ENCODE peak calls at places on chromosomes 7 and 10, in ten cellular contexts. One of them, this sample, is unnamed.

GRCh38 chr7:129315916-129316315 is 91.1 kb downstream of the AHCYL2 start:
- DNase-seq in lower lobe of right lung: no peak
- DNase-seq in PC-3: no peak
- DNase-seq in NB4: no peak
- DNase-seq in GM12865: no peak
- DNase-seq in endodermal cell: no peak
- DNase-seq in fibroblast of mammary gland: no peak
- DNase-seq in dorsolateral prefrontal cortex: peak
- DNase-seq in IMR-90: no peak
- DNase-seq in AG10803: peak
- DNase-seq in this sample: no peak

GRCh38 chr10:92640110-92640509 is 47.2 kb downstream of the KIF11 start:
- DNase-seq in fibroblast of mammary gland: peak
- DNase-seq in lower lobe of right lung: no peak
- DNase-seq in GM12865: no peak
- DNase-seq in IMR-90: peak
- DNase-seq in endodermal cell: no peak
- DNase-seq in AG10803: peak
- DNase-seq in dorsolateral prefrontal cortex: no peak
- DNase-seq in NB4: no peak
- DNase-seq in PC-3: peak
- DNase-seq in this sample: peak

GRCh38 chr10:16440396-16441105 is 3.7 kb downstream of the PTER start:
- DNase-seq in GM12865: peak
- DNase-seq in fibroblast of mammary gland: no peak
- DNase-seq in endodermal cell: peak
- DNase-seq in dorsolateral prefrontal cortex: no peak
- DNase-seq in PC-3: peak
- DNase-seq in NB4: no peak
- DNase-seq in lower lobe of right lung: no peak
- DNase-seq in AG10803: no peak
- DNase-seq in IMR-90: no peak
- DNase-seq in this sample: no peak

GRCh38 chr7:80858141-80858903 is 60.5 kb downstream of the SEMA3C start:
- DNase-seq in AG10803: peak
- DNase-seq in dorsolateral prefrontal cortex: no peak
- DNase-seq in NB4: no peak
- DNase-seq in PC-3: peak
- DNase-seq in fibroblast of mammary gland: peak
- DNase-seq in IMR-90: peak
- DNase-seq in endodermal cell: no peak
- DNase-seq in lower lobe of right lung: no peak
- DNase-seq in GM12865: peak
- DNase-seq in this sample: no peak

GRCh38 chr7:31957090-31957720 is 113.0 kb downstream of the PDE1C start:
- DNase-seq in endodermal cell: no peak
- DNase-seq in AG10803: peak
- DNase-seq in IMR-90: peak
- DNase-seq in GM12865: no peak
- DNase-seq in fibroblast of mammary gland: peak
- DNase-seq in PC-3: peak
- DNase-seq in dorsolateral prefrontal cortex: no peak
- DNase-seq in NB4: peak
- DNase-seq in lower lobe of right lung: no peak
- DNase-seq in this sample: no peak

GRCh38 chr7:111076205-111076604 is 14.7 kb upstream of the LRRN3 start:
- DNase-seq in GM12865: no peak
- DNase-seq in fibroblast of mammary gland: peak
- DNase-seq in NB4: no peak
- DNase-seq in IMR-90: peak
- DNase-seq in dorsolateral prefrontal cortex: no peak
- DNase-seq in lower lobe of right lung: no peak
- DNase-seq in endodermal cell: no peak
- DNase-seq in PC-3: peak
- DNase-seq in AG10803: peak
- DNase-seq in this sample: no peak

GRCh38 chr7:129376778-129377700 is 57.2 kb upstream of the STRIP2 start:
- DNase-seq in fibroblast of mammary gland: peak
- DNase-seq in NB4: peak
- DNase-seq in IMR-90: peak
- DNase-seq in AG10803: peak
- DNase-seq in GM12865: peak
- DNase-seq in lower lobe of right lung: no peak
- DNase-seq in dorsolateral prefrontal cortex: no peak
- DNase-seq in PC-3: peak
- DNase-seq in endodermal cell: no peak
- DNase-seq in this sample: no peak

GRCh38 chr10:61747341-61747740 is 84.6 kb downstream of the CABCOCO1 start:
- DNase-seq in lower lobe of right lung: no peak
- DNase-seq in fibroblast of mammary gland: no peak
- DNase-seq in NB4: no peak
- DNase-seq in GM12865: no peak
- DNase-seq in IMR-90: no peak
- DNase-seq in AG10803: peak
- DNase-seq in PC-3: no peak
- DNase-seq in dorsolateral prefrontal cortex: no peak
- DNase-seq in endodermal cell: no peak
- DNase-seq in this sample: no peak

GRCh38 chr10:103691723-103692380 is 163.5 kb downstream of the SH3PXD2A start:
- DNase-seq in AG10803: no peak
- DNase-seq in fibroblast of mammary gland: peak
- DNase-seq in lower lobe of right lung: no peak
- DNase-seq in endodermal cell: peak
- DNase-seq in NB4: no peak
- DNase-seq in PC-3: no peak
- DNase-seq in dorsolateral prefrontal cortex: no peak
- DNase-seq in IMR-90: peak
- DNase-seq in GM12865: peak
- DNase-seq in this sample: no peak

GRCh38 chr10:35768011-35768410 is 125.9 kb upstream of the FZD8 start:
- DNase-seq in dorsolateral prefrontal cortex: no peak
- DNase-seq in lower lobe of right lung: no peak
- DNase-seq in PC-3: no peak
- DNase-seq in NB4: no peak
- DNase-seq in IMR-90: peak
- DNase-seq in AG10803: peak
- DNase-seq in fibroblast of mammary gland: no peak
- DNase-seq in endodermal cell: no peak
- DNase-seq in GM12865: no peak
- DNase-seq in this sample: no peak

GRCh38 chr7:115328018-115328417 is 406.1 kb downstream of the MDFIC start:
- DNase-seq in endodermal cell: no peak
- DNase-seq in AG10803: no peak
- DNase-seq in dorsolateral prefrontal cortex: no peak
- DNase-seq in fibroblast of mammary gland: peak
- DNase-seq in NB4: no peak
- DNase-seq in PC-3: no peak
- DNase-seq in lower lobe of right lung: no peak
- DNase-seq in IMR-90: no peak
- DNase-seq in GM12865: no peak
- DNase-seq in this sample: no peak

GRCh38 chr10:131790021-131790420 is 110.8 kb upstream of the PPP2R2D start:
- DNase-seq in IMR-90: no peak
- DNase-seq in lower lobe of right lung: no peak
- DNase-seq in NB4: peak
- DNase-seq in AG10803: no peak
- DNase-seq in GM12865: peak
- DNase-seq in PC-3: peak
- DNase-seq in dorsolateral prefrontal cortex: no peak
- DNase-seq in fibroblast of mammary gland: peak
- DNase-seq in endodermal cell: peak
- DNase-seq in this sample: no peak

GRCh38 chr10:121928528-121928884 is 675 bp upstream of the ATE1 start:
- DNase-seq in IMR-90: peak
- DNase-seq in dorsolateral prefrontal cortex: no peak
- DNase-seq in AG10803: peak
- DNase-seq in lower lobe of right lung: no peak
- DNase-seq in NB4: peak
- DNase-seq in fibroblast of mammary gland: peak
- DNase-seq in endodermal cell: no peak
- DNase-seq in GM12865: peak
- DNase-seq in PC-3: peak
- DNase-seq in this sample: no peak

GRCh38 chr10:79405221-79405994 is 40.0 kb downstream of the ZCCHC24 start:
- DNase-seq in endodermal cell: peak
- DNase-seq in GM12865: no peak
- DNase-seq in IMR-90: no peak
- DNase-seq in AG10803: no peak
- DNase-seq in NB4: no peak
- DNase-seq in PC-3: no peak
- DNase-seq in fibroblast of mammary gland: peak
- DNase-seq in lower lobe of right lung: peak
- DNase-seq in dorsolateral prefrontal cortex: no peak
- DNase-seq in this sample: no peak

GRCh38 chr10:78448994-78449418 is 415.3 kb downstream of the RPS24 start:
- DNase-seq in dorsolateral prefrontal cortex: no peak
- DNase-seq in AG10803: no peak
- DNase-seq in endodermal cell: no peak
- DNase-seq in fibroblast of mammary gland: no peak
- DNase-seq in NB4: peak
- DNase-seq in IMR-90: no peak
- DNase-seq in PC-3: no peak
- DNase-seq in GM12865: no peak
- DNase-seq in lower lobe of right lung: no peak
- DNase-seq in this sample: no peak

GRCh38 chr7:99033765-99034164 is 110.1 kb downstream of the SMURF1 start:
- DNase-seq in NB4: no peak
- DNase-seq in fibroblast of mammary gland: no peak
- DNase-seq in IMR-90: no peak
- DNase-seq in lower lobe of right lung: no peak
- DNase-seq in dorsolateral prefrontal cortex: no peak
- DNase-seq in AG10803: no peak
- DNase-seq in endodermal cell: no peak
- DNase-seq in PC-3: no peak
- DNase-seq in GM12865: no peak
- DNase-seq in this sample: no peak

GRCh38 chr10:88477343-88478085 is 105.6 kb downstream of the RNLS start:
- DNase-seq in AG10803: no peak
- DNase-seq in PC-3: no peak
- DNase-seq in lower lobe of right lung: no peak
- DNase-seq in GM12865: no peak
- DNase-seq in endodermal cell: no peak
- DNase-seq in IMR-90: no peak
- DNase-seq in dorsolateral prefrontal cortex: no peak
- DNase-seq in fibroblast of mammary gland: peak
- DNase-seq in NB4: no peak
- DNase-seq in this sample: no peak

GRCh38 chr10:61592581-61592980 is 70.1 kb upstream of the CABCOCO1 start:
- DNase-seq in GM12865: peak
- DNase-seq in NB4: peak
- DNase-seq in PC-3: peak
- DNase-seq in IMR-90: no peak
- DNase-seq in fibroblast of mammary gland: peak
- DNase-seq in AG10803: no peak
- DNase-seq in lower lobe of right lung: no peak
- DNase-seq in dorsolateral prefrontal cortex: no peak
- DNase-seq in endodermal cell: peak
- DNase-seq in this sample: no peak

DNA sequence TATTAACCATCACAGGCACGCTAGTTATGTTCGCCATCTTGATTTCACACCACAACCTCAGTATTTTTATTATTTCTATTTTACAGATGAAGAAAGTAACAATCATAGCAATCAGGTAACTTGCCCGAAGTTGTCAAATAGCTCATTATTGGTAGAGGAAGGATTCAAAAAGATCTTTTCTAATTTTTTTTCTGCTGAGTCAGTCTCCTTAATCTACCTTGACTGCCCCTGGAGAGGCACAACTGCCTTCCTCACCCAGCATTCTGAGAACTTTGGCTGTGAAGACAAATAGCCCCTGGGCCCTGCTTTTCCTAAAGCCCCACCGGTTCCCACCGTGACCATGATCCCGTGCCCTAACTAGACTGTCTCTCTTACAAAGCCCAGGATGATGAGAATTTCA is 99.2 kb downstream of the TRIL start:
- DNase-seq in NB4: no peak
- DNase-seq in endodermal cell: no peak
- DNase-seq in lower lobe of right lung: no peak
- DNase-seq in dorsolateral prefrontal cortex: no peak
- DNase-seq in IMR-90: no peak
- DNase-seq in fibroblast of mammary gland: no peak
- DNase-seq in GM12865: no peak
- DNase-seq in AG10803: no peak
- DNase-seq in PC-3: no peak
- DNase-seq in this sample: no peak
- TF ChIP-seq CTCF in NB4: no peak
- TF ChIP-seq CTCF in endodermal cell: no peak
- TF ChIP-seq CTCF in lower lobe of right lung: no peak
- TF ChIP-seq CTCF in dorsolateral prefrontal cortex: no peak
- TF ChIP-seq CTCF in IMR-90: no peak
- TF ChIP-seq CTCF in fibroblast of mammary gland: no peak
- TF ChIP-seq CTCF in GM12865: no peak
- TF ChIP-seq CTCF in AG10803: no peak
- TF ChIP-seq CTCF in PC-3: no peak
- TF ChIP-seq CTCF in this sample: no peak

GRCh38 chr10:102066421-102067068 is 1.4 kb downstream of the HPS6 start:
- DNase-seq in PC-3: no peak
- DNase-seq in dorsolateral prefrontal cortex: no peak
- DNase-seq in AG10803: no peak
- DNase-seq in endodermal cell: no peak
- DNase-seq in IMR-90: no peak
- DNase-seq in GM12865: no peak
- DNase-seq in fibroblast of mammary gland: no peak
- DNase-seq in lower lobe of right lung: no peak
- DNase-seq in NB4: no peak
- DNase-seq in this sample: no peak
- H3K4me3 ChIP-seq in PC-3: peak
- H3K4me3 ChIP-seq in dorsolateral prefrontal cortex: peak
- H3K4me3 ChIP-seq in AG10803: peak
- H3K4me3 ChIP-seq in endodermal cell: peak
- H3K4me3 ChIP-seq in IMR-90: peak
- H3K4me3 ChIP-seq in GM12865: peak
- H3K4me3 ChIP-seq in fibroblast of mammary gland: peak
- H3K4me3 ChIP-seq in lower lobe of right lung: peak
- H3K4me3 ChIP-seq in NB4: peak
- H3K4me3 ChIP-seq in this sample: peak

DNA sequence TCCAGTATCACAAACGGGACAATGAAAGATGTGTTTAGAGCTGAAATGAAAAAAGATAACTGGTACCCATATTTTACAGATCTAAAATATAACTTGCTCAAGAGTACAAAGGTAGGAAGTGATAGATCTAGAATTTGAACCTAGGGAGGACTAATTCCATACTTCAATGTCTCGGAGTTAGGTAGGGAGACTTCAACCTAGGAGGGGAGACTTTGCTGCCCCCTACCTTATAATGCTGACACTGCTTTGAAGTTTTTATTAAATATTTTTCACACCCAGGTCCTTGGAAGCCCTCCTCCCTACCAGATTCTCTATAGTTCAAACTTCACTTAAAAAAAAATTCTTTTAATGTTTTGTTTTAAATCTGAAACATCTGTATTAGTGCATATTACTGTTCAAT is 58.0 kb downstream of the MICU1 start:
- DNase-seq in PC-3: peak
- DNase-seq in fibroblast of mammary gland: peak
- DNase-seq in endodermal cell: no peak
- DNase-seq in NB4: peak
- DNase-seq in lower lobe of right lung: no peak
- DNase-seq in AG10803: no peak
- DNase-seq in IMR-90: no peak
- DNase-seq in dorsolateral prefrontal cortex: no peak
- DNase-seq in GM12865: peak
- DNase-seq in this sample: no peak
- TF ChIP-seq CTCF in PC-3: no peak
- TF ChIP-seq CTCF in fibroblast of mammary gland: peak
- TF ChIP-seq CTCF in endodermal cell: peak
- TF ChIP-seq CTCF in NB4: peak
- TF ChIP-seq CTCF in lower lobe of right lung: peak
- TF ChIP-seq CTCF in AG10803: peak
- TF ChIP-seq CTCF in IMR-90: peak
- TF ChIP-seq CTCF in dorsolateral prefrontal cortex: peak
- TF ChIP-seq CTCF in GM12865: peak
- TF ChIP-seq CTCF in this sample: no peak

GRCh38 chr10:43623351-43623750 is 17.1 kb downstream of the ZNF485 start:
- DNase-seq in endodermal cell: no peak
- DNase-seq in GM12865: no peak
- DNase-seq in PC-3: no peak
- DNase-seq in NB4: peak
- DNase-seq in AG10803: no peak
- DNase-seq in dorsolateral prefrontal cortex: no peak
- DNase-seq in lower lobe of right lung: no peak
- DNase-seq in fibroblast of mammary gland: peak
- DNase-seq in IMR-90: peak
- DNase-seq in this sample: no peak
- H3K4me3 ChIP-seq in endodermal cell: no peak
- H3K4me3 ChIP-seq in GM12865: no peak
- H3K4me3 ChIP-seq in PC-3: peak
- H3K4me3 ChIP-seq in NB4: peak
- H3K4me3 ChIP-seq in AG10803: no peak
- H3K4me3 ChIP-seq in dorsolateral prefrontal cortex: peak
- H3K4me3 ChIP-seq in lower lobe of right lung: peak
- H3K4me3 ChIP-seq in fibroblast of mammary gland: no peak
- H3K4me3 ChIP-seq in IMR-90: peak
- H3K4me3 ChIP-seq in this sample: no peak

This sample was measured in AG04449.